ENCODE peak calls at places on chromosomes 4 and X, in four cellular contexts. One of them, this sample, is unnamed.

GRCh38 chr4:26206981-26207380 is 113.8 kb upstream of the RBPJ start:
- DNase-seq in sigmoid colon: no peak
- DNase-seq in A549: no peak
- DNase-seq in tibial nerve: no peak
- DNase-seq in this sample: no peak

GRCh38 chr4:123547167-123547817 is 150.7 kb downstream of the SPRY1 start:
- DNase-seq in tibial nerve: no peak
- DNase-seq in sigmoid colon: no peak
- DNase-seq in A549: no peak
- DNase-seq in this sample: peak; percentile 90

GRCh38 chr4:40046311-40046980 is 10.2 kb upstream of the N4BP2 start:
- DNase-seq in sigmoid colon: no peak
- DNase-seq in A549: peak; percentile 26
- DNase-seq in tibial nerve: peak; percentile 47
- DNase-seq in this sample: peak; percentile 52

GRCh38 chrX:130139474-130140201 is 26.0 kb downstream of the AIFM1 start:
- DNase-seq in A549: no peak
- DNase-seq in sigmoid colon: no peak
- DNase-seq in tibial nerve: no peak
- DNase-seq in this sample: no peak

GRCh38 chrX:39204945-39205344 is 403.7 kb downstream of the MID1IP1 start:
- DNase-seq in tibial nerve: no peak
- DNase-seq in sigmoid colon: no peak
- DNase-seq in A549: no peak
- DNase-seq in this sample: no peak

GRCh38 chr4:3047464-3048286 is 26.7 kb downstream of the HTT-AS start:
- DNase-seq in tibial nerve: peak; percentile 76
- DNase-seq in A549: peak; percentile 16
- DNase-seq in sigmoid colon: peak; percentile 76
- DNase-seq in this sample: peak; percentile 60

GRCh38 chr4:19266566-19266965 is 985.1 kb upstream of the SLIT2 start:
- DNase-seq in A549: no peak
- DNase-seq in sigmoid colon: no peak
- DNase-seq in tibial nerve: no peak
- DNase-seq in this sample: no peak

GRCh38 chr4:19983072-19983471 is 268.6 kb upstream of the SLIT2 start:
- DNase-seq in tibial nerve: no peak
- DNase-seq in A549: no peak
- DNase-seq in sigmoid colon: no peak
- DNase-seq in this sample: no peak

GRCh38 chr4:147833254-147833653 is 101.4 kb downstream of the ARHGAP10 start:
- DNase-seq in sigmoid colon: no peak
- DNase-seq in A549: no peak
- DNase-seq in tibial nerve: no peak
- DNase-seq in this sample: no peak

GRCh38 chr4:3414421-3415279 is 27.1 kb upstream of the HGFAC start:
- DNase-seq in sigmoid colon: peak; percentile 59
- DNase-seq in A549: no peak
- DNase-seq in tibial nerve: no peak
- DNase-seq in this sample: no peak

GRCh38 chr4:123034023-123034422 is 111.6 kb upstream of the NUDT6 start:
- DNase-seq in tibial nerve: no peak
- DNase-seq in A549: no peak
- DNase-seq in sigmoid colon: no peak
- DNase-seq in this sample: no peak

GRCh38 chr4:128820631-128821119 is 11.2 kb downstream of the JADE1 start:
- DNase-seq in sigmoid colon: no peak
- DNase-seq in tibial nerve: no peak
- DNase-seq in A549: no peak
- DNase-seq in this sample: no peak

GRCh38 chrX:44344194-44344593 is 722 bp upstream of the EFHC2 start:
- DNase-seq in sigmoid colon: no peak
- DNase-seq in tibial nerve: peak; percentile 4
- DNase-seq in A549: no peak
- DNase-seq in this sample: peak; percentile 35

GRCh38 chr4:149512489-149512888 is 303.2 kb downstream of the IQCM start:
- DNase-seq in sigmoid colon: no peak
- DNase-seq in A549: no peak
- DNase-seq in tibial nerve: no peak
- DNase-seq in this sample: no peak

GRCh38 chr4:184514121-184514988 is 40.0 kb upstream of the IRF2 start:
- DNase-seq in sigmoid colon: peak; percentile 86
- DNase-seq in tibial nerve: peak; percentile 24
- DNase-seq in A549: peak; percentile 25
- DNase-seq in this sample: peak; percentile 49

GRCh38 chr4:48698029-48698901 is 81.8 kb downstream of the FRYL start:
- DNase-seq in sigmoid colon: peak; percentile 73
- DNase-seq in tibial nerve: peak; percentile 82
- DNase-seq in A549: peak; percentile 16
- DNase-seq in this sample: peak; percentile 69

GRCh38 chrX:148381603-148382002 is 118.8 kb upstream of the AFF2 start:
- DNase-seq in sigmoid colon: no peak
- DNase-seq in A549: no peak
- DNase-seq in tibial nerve: no peak
- DNase-seq in this sample: no peak

GRCh38 chr4:73021634-73022033 is 47.9 kb downstream of the COX18 start:
- DNase-seq in tibial nerve: no peak
- DNase-seq in sigmoid colon: no peak
- DNase-seq in A549: peak; percentile 17
- DNase-seq in this sample: no peak

GRCh38 chrX:154799554-154800348 is 5.5 kb downstream of the MPP1 start:
- DNase-seq in tibial nerve: no peak
- DNase-seq in sigmoid colon: no peak
- DNase-seq in A549: peak; percentile 73
- DNase-seq in this sample: no peak

GRCh38 chrX:123993326-123993725 is 31.8 kb downstream of the STAG2 start:
- DNase-seq in sigmoid colon: no peak
- DNase-seq in A549: no peak
- DNase-seq in tibial nerve: no peak
- DNase-seq in this sample: no peak

GRCh38 chr4:57071340-57071739 is 38.8 kb downstream of the IGFBP7 start:
- DNase-seq in sigmoid colon: no peak
- DNase-seq in tibial nerve: peak; percentile 44
- DNase-seq in A549: no peak
- DNase-seq in this sample: no peak

GRCh38 chr4:106583108-106583507 is 214.5 kb upstream of the GIMD1 start:
- DNase-seq in sigmoid colon: no peak
- DNase-seq in A549: no peak
- DNase-seq in tibial nerve: no peak
- DNase-seq in this sample: no peak

GRCh38 chrX:3177851-3178250 is 136.6 kb downstream of the ARSF start:
- DNase-seq in tibial nerve: no peak
- DNase-seq in sigmoid colon: no peak
- DNase-seq in A549: no peak
- DNase-seq in this sample: no peak

GRCh38 chr4:2386717-2387116 is 31.7 kb downstream of the ZFYVE28 start:
- DNase-seq in A549: no peak
- DNase-seq in tibial nerve: no peak
- DNase-seq in sigmoid colon: no peak
- DNase-seq in this sample: no peak

GRCh38 chr4:39502034-39502658 is 25.1 kb downstream of the UGDH start:
- DNase-seq in A549: no peak
- DNase-seq in sigmoid colon: no peak
- DNase-seq in tibial nerve: no peak
- DNase-seq in this sample: no peak

GRCh38 chrX:96621811-96622210 is 62.8 kb upstream of the DIAPH2 start:
- DNase-seq in A549: no peak
- DNase-seq in tibial nerve: no peak
- DNase-seq in sigmoid colon: no peak
- DNase-seq in this sample: no peak

GRCh38 chrX:120732461-120732860 is 102.6 kb upstream of the C1GALT1C1 start:
- DNase-seq in A549: no peak
- DNase-seq in sigmoid colon: no peak
- DNase-seq in tibial nerve: no peak
- DNase-seq in this sample: no peak

GRCh38 chrX:133258481-133258880 is 40.3 kb upstream of the TFDP3 start:
- DNase-seq in sigmoid colon: no peak
- DNase-seq in A549: no peak
- DNase-seq in tibial nerve: no peak
- DNase-seq in this sample: no peak

GRCh38 chr4:18180122-18180521 is 158.6 kb upstream of the LCORL start:
- DNase-seq in tibial nerve: no peak
- DNase-seq in A549: no peak
- DNase-seq in sigmoid colon: no peak
- DNase-seq in this sample: no peak

GRCh38 chr4:185773419-185773818 is 38.6 kb downstream of the SORBS2 start:
- DNase-seq in A549: no peak
- DNase-seq in sigmoid colon: peak; percentile 85
- DNase-seq in tibial nerve: no peak
- DNase-seq in this sample: no peak

GRCh38 chr4:185774076-185774731 is 37.8 kb downstream of the SORBS2 start:
- DNase-seq in sigmoid colon: no peak
- DNase-seq in tibial nerve: no peak
- DNase-seq in A549: no peak
- DNase-seq in this sample: no peak

GRCh38 chr4:185772391-185773093 is 39.5 kb downstream of the SORBS2 start:
- DNase-seq in A549: no peak
- DNase-seq in sigmoid colon: no peak
- DNase-seq in tibial nerve: no peak
- DNase-seq in this sample: no peak

GRCh38 chr4:185775792-185776555 is 36.0 kb downstream of the SORBS2 start:
- DNase-seq in A549: no peak
- DNase-seq in sigmoid colon: no peak
- DNase-seq in tibial nerve: no peak
- DNase-seq in this sample: no peak

DNA sequence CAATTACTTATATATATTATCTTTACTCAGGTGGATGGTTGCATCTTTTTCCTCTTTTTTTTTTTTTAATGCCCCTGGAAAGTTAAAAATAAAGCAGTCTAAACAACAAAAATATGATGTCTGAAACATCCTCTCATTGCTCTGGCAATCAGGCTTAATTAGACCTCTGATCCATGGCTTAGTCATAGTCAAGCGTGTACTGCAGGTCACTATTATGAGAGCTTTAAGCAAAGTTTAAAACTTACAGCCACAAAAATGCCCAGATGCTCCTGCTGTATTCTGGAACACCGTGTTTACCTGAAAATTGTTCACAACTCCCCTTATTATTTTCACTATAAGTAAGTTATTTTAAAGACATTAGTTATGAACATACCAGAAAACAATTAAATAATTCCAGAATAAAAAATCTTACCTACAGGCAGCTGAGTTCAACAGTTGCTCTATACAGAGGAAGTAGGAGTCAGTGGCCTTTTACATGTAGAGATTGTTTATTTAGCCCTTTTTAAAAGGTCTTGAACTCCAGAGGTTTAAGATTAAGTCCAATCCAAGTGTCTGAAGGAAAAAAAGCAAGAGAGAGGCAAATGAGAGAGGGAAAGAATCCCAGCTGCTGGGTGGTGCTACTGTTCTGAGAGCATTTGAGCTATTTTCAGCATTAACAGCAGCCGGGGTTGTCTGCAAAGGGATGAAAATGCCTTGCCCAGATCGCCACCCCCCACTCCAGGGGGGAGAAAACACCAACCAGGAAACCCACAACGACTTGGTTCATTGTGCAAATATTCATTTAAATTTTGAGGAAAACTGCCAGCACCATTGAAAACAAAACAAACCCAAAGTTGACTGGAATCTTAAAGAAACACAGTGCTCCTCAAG is 36.9 kb downstream of the SORBS2 start:
- DNase-seq in A549: no peak
- DNase-seq in tibial nerve: no peak
- DNase-seq in sigmoid colon: no peak
- DNase-seq in this sample: peak; percentile 50
- H3K4me3 ChIP-seq in A549: no peak overlapping the region
- H3K4me3 ChIP-seq in tibial nerve: peak overlapping the region; percentile 11
- H3K4me3 ChIP-seq in sigmoid colon: peak overlapping the region; percentile 32
- H3K4me3 ChIP-seq in this sample: no peak overlapping the region

DNA sequence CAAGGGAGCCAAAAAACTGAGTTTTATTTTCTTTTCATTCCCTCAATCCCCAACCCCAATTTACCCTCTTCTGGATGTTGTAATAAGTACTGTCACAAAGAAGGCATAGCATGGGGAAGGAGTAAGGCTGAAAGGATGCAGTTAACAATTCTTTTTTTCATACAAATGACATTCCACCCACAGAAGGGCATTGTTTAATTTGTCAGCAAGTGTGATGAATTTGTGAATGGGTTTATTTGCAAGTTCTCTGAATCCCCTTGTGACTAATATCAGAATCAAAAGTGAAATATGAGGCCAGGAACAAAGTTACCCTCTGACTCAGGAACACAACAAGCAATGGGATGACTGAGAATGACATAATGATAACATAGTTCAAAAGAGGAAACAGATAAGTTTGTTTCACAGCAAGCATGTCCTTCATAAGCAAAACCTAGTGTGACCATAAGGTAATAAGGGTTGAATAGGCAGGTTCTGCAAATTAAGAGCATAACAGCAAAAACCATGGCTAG is 2.1 kb downstream of the GEMIN8 start:
- DNase-seq in sigmoid colon: no peak
- DNase-seq in A549: no peak
- DNase-seq in tibial nerve: no peak
- DNase-seq in this sample: no peak
- H3K27ac ChIP-seq in sigmoid colon: no peak overlapping the region
- H3K27ac ChIP-seq in A549: no peak overlapping the region
- H3K27ac ChIP-seq in tibial nerve: peak overlapping the region; percentile 76
- H3K27ac ChIP-seq in this sample: peak overlapping the region; percentile 70

GRCh38 chr4:118846981-118847380 is 11.1 kb upstream of the SEC24D start:
- DNase-seq in A549: no peak
- DNase-seq in tibial nerve: no peak
- DNase-seq in sigmoid colon: no peak
- DNase-seq in this sample: no peak

GRCh38 chr4:118849867-118850812 is 14.2 kb upstream of the SEC24D start:
- DNase-seq in sigmoid colon: no peak
- DNase-seq in A549: no peak
- DNase-seq in tibial nerve: no peak
- DNase-seq in this sample: no peak

GRCh38 chr4:118848242-118848641 is 12.3 kb upstream of the SEC24D start:
- DNase-seq in A549: no peak
- DNase-seq in tibial nerve: no peak
- DNase-seq in sigmoid colon: no peak
- DNase-seq in this sample: no peak

GRCh38 chr4:118850813-118851173 is 14.9 kb upstream of the SEC24D start:
- DNase-seq in sigmoid colon: no peak
- DNase-seq in A549: no peak
- DNase-seq in tibial nerve: no peak
- DNase-seq in this sample: no peak

DNA sequence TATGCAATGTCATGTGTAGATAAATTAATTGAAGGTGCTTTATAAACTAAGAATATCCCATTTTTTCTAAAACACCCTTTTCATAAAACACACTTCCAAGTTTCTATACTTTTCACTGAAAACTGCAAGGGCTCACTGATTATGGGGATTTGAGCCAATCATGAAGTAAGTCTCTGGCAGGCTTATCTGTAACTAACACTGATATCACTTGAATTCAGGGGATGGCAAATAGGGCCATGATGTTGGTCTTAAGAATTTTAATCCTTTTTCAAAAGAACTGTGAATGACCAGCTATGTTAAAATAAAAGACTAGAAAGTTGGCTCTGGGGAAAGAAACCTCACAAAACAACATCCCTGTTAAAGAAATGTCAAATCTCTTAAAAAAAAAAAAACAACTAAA is 13.0 kb upstream of the SEC24D start:
- DNase-seq in tibial nerve: no peak
- DNase-seq in sigmoid colon: no peak
- DNase-seq in A549: no peak
- DNase-seq in this sample: no peak
- H3K4me3 ChIP-seq in tibial nerve: no peak overlapping the region
- H3K4me3 ChIP-seq in sigmoid colon: no peak overlapping the region
- H3K4me3 ChIP-seq in A549: no peak overlapping the region
- H3K4me3 ChIP-seq in this sample: no peak overlapping the region

GRCh38 chr4:152115794-152116193 is 355.0 kb upstream of the GATB start:
- DNase-seq in tibial nerve: no peak
- DNase-seq in sigmoid colon: no peak
- DNase-seq in A549: no peak
- DNase-seq in this sample: no peak
- H3K27ac ChIP-seq in tibial nerve: no peak overlapping the region
- H3K27ac ChIP-seq in sigmoid colon: no peak overlapping the region
- H3K27ac ChIP-seq in A549: no peak overlapping the region
- H3K27ac ChIP-seq in this sample: no peak overlapping the region